ENCODE peak calls at places on chromosomes 5 and 9, in eight cellular contexts. N is brain microvascular endothelial cell, W is heart right ventricle, H is choroid plexus epithelial cell, F is neural progenitor cell, D is AG04450, I is stomach, G is A549. J is an unnamed sample.

GRCh38 chr5:89327621-89328020 is 444.6 kb upstream of the MEF2C start:
- DNase-seq in N (no peak), W (no peak), H (peak), F (no peak), D (no peak), I (no peak), G (no peak), J (no peak)

GRCh38 chr5:139287890-139288635 is 5.5 kb upstream of the MATR3 start:
- DNase-seq in N (no peak), W (no peak), H (peak), F (no peak), D (no peak), I (no peak), G (no peak), J (no peak)

GRCh38 chr5:92713361-92713875 is 867.6 kb downstream of the NR2F1-AS1 start:
- DNase-seq in N (no peak), W (no peak), H (no peak), F (no peak), D (no peak), I (no peak), G (no peak), J (no peak)

GRCh38 chr5:395156-395920 is 47.6 kb upstream of the EXOC3 start:
- DNase-seq in N (peak), W (no peak), H (peak), F (no peak), D (peak), I (peak), G (no peak), J (peak)

GRCh38 chr9:35533398-35533797 is 43.5 kb downstream of the RUSC2 start:
- DNase-seq in N (no peak), W (no peak), H (no peak), F (no peak), D (no peak), I (no peak), G (no peak), J (no peak)

GRCh38 chr5:39194466-39195136 is 24.8 kb downstream of the FYB1 start:
- DNase-seq in N (peak), W (no peak), H (peak), F (no peak), D (peak), I (no peak), G (peak), J (no peak)

GRCh38 chr5:38831909-38832308 is 13.9 kb upstream of the OSMR start:
- DNase-seq in N (peak), W (no peak), H (peak), F (peak), D (no peak), I (no peak), G (no peak), J (no peak)

GRCh38 chr5:138754699-138755057 is 1.5 kb downstream of the CTNNA1 start:
- DNase-seq in N (peak), W (no peak), H (no peak), F (no peak), D (no peak), I (no peak), G (no peak), J (no peak)

GRCh38 chr5:166338801-166339200 is 1952.6 kb upstream of the WWC1 start:
- DNase-seq in N (no peak), W (no peak), H (no peak), F (no peak), D (no peak), I (no peak), G (no peak), J (no peak)

GRCh38 chr5:7851240-7851592 is 283 bp upstream of the CFAP90 start:
- DNase-seq in N (no peak), W (no peak), H (no peak), F (no peak), D (no peak), I (no peak), G (no peak), J (no peak)

GRCh38 chr5:7850533-7851239 is at the start of gene CFAP90:
- DNase-seq in N (peak), W (peak), H (peak), F (peak), D (no peak), I (peak), G (no peak), J (no peak)

GRCh38 chr5:7848296-7848695 is 2.6 kb downstream of the CFAP90 start:
- DNase-seq in N (no peak), W (no peak), H (no peak), F (no peak), D (no peak), I (no peak), G (no peak), J (no peak)

GRCh38 chr5:7850241-7850532 is 746 bp downstream of the CFAP90 start:
- DNase-seq in N (no peak), W (no peak), H (no peak), F (no peak), D (no peak), I (no peak), G (no peak), J (no peak)

GRCh38 chr5:7849531-7850240 is 1.2 kb downstream of the CFAP90 start:
- DNase-seq in N (no peak), W (no peak), H (no peak), F (peak), D (no peak), I (no peak), G (no peak), J (no peak)
- H3K4me3 ChIP-seq in N (peak), W (peak), H (peak), F (peak), D (no peak), I (peak), G (peak), J (peak)

GRCh38 chr9:91555132-91555531 is 131.5 kb upstream of the NFIL3 start:
- DNase-seq in N (peak), W (no peak), H (peak), F (no peak), D (no peak), I (no peak), G (no peak), J (no peak)

GRCh38 chr9:91560301-91560700 is 136.7 kb upstream of the NFIL3 start:
- DNase-seq in N (peak), W (no peak), H (peak), F (no peak), D (no peak), I (no peak), G (no peak), J (peak)

GRCh38 chr9:91562412-91562811 is 138.8 kb upstream of the NFIL3 start:
- DNase-seq in N (no peak), W (no peak), H (peak), F (no peak), D (no peak), I (no peak), G (no peak), J (no peak)

GRCh38 chr9:91557352-91557751 is 133.7 kb upstream of the NFIL3 start:
- DNase-seq in N (no peak), W (no peak), H (no peak), F (no peak), D (no peak), I (no peak), G (no peak), J (no peak)

DNA sequence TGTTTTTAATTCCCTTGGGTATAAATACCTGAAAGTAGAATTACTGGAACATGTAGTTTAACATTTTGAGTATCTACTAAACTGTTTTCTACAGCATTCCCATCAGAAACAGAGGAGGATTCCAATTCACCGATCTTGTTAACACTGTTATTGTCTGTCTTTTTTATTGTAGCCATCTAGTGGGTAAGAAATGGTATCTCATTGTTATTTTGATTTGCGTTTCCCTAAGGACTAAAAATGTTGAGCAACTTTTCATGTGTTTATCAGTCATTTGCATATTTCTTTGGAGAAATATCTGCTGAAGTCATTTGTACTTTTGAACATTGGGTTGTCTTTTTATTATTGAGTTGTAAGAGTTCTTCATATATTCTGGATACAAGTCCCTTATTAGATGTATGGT is 135.2 kb upstream of the NFIL3 start:
- DNase-seq in N (no peak), W (no peak), H (peak), F (no peak), D (no peak), I (no peak), G (no peak), J (no peak)
- TF ChIP-seq CTCF in N (no peak), W (no peak), H (no peak), F (no peak), D (no peak), I (no peak), G (no peak), J (no peak)

GRCh38 chr5:65101706-65102105 is 333.0 kb downstream of the CWC27 start:
- DNase-seq in N (no peak), W (no peak), H (peak), F (no peak), D (peak), I (no peak), G (no peak), J (no peak)

GRCh38 chr5:65102501-65102825 is 333.7 kb downstream of the CWC27 start:
- DNase-seq in N (no peak), W (no peak), H (no peak), F (no peak), D (no peak), I (no peak), G (no peak), J (no peak)

GRCh38 chr5:65104831-65105230 is 336.1 kb downstream of the CWC27 start:
- DNase-seq in N (no peak), W (no peak), H (no peak), F (no peak), D (no peak), I (no peak), G (no peak), J (no peak)

GRCh38 chr5:65103674-65104035 is 334.9 kb downstream of the CWC27 start:
- DNase-seq in N (no peak), W (no peak), H (no peak), F (no peak), D (no peak), I (no peak), G (no peak), J (no peak)

GRCh38 chr5:65102826-65103673 is 334.3 kb downstream of the CWC27 start:
- DNase-seq in N (no peak), W (peak), H (peak), F (peak), D (no peak), I (peak), G (peak), J (peak)
- H3K4me3 ChIP-seq in N (peak), W (peak), H (peak), F (no peak), D (peak), I (peak), G (peak), J (peak)

DNA sequence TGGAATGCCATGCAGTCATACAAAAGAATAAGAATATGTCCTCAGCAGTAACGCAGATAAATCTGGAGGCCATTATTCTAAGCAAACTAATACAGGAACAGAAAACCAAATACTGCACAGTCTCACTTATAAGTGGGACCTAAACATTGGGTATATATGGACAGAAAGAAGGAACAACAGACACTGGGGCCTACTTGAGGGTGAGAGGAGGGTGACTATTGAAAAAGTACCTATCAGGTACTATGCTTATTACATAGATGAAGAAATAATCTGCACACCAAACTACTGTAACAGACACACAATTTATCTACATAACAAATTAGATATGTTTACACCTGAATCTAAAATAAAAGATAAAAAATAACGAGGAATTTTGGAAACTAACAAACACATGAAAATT is 38.8 kb downstream of the MEIKIN start:
- DNase-seq in N (no peak), W (no peak), H (no peak), F (no peak), D (no peak), I (no peak), G (no peak), J (no peak)
- TF ChIP-seq CTCF in N (no peak), W (no peak), H (no peak), F (no peak), D (no peak), I (no peak), G (no peak), J (no peak)

GRCh38 chr9:93184439-93185221 is 691 bp downstream of the WNK2 start:
- DNase-seq in N (no peak), W (peak), H (no peak), F (peak), D (no peak), I (no peak), G (peak), J (no peak)
- H3K4me3 ChIP-seq in N (no peak), W (peak), H (no peak), F (peak), D (no peak), I (peak), G (peak), J (peak)

GRCh38 chr9:2179557-2179956 is 164.4 kb downstream of the SMARCA2 start:
- DNase-seq in N (no peak), W (no peak), H (no peak), F (no peak), D (no peak), I (no peak), G (no peak), J (no peak)
- TF ChIP-seq CTCF in N (no peak), W (peak), H (no peak), F (no peak), D (no peak), I (no peak), G (no peak), J (no peak)

GRCh38 chr5:65986050-65986451 is 59.7 kb downstream of the ERBIN start:
- DNase-seq in N (peak), W (no peak), H (peak), F (no peak), D (peak), I (no peak), G (no peak), J (no peak)
- H3K4me3 ChIP-seq in N (no peak), W (no peak), H (no peak), F (no peak), D (peak), I (no peak), G (no peak), J (no peak)

DNA sequence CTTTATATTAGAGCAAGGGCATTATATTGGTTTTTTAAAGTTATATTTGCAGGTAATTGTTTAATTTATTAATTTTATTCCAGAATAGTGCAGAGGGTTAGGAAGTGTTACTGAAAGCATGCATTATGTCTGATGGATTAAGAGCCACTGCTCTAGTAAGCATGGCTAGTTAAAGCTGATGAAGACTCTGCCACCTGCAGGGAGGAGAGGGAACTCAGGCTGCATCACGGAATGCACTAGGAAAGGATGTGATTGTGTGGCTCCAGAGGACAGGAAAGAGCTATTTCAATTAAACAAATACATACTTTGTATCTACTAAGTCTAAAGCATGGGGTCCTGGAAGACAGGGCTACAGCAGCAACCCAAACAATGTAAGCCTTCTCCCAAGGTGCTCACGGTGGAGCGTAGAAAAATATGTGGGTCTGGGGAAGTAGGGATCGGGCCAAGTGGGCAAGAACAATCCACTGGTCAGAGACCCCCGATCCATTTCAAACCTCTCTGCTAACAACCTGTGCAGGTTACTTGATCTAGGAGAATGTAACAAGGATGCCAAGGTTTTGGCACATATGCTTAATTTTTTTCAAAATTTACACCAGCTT is 15.3 kb upstream of the GRXCR2 start:
- DNase-seq in N (peak), W (no peak), H (peak), F (peak), D (no peak), I (peak), G (peak), J (peak)
- TF ChIP-seq CTCF in N (peak), W (peak), H (peak), F (peak), D (peak), I (peak), G (peak), J (peak)

GRCh38 chr9:120889606-120890396 is 12.8 kb upstream of the PHF19 start:
- DNase-seq in N (no peak), W (no peak), H (no peak), F (no peak), D (no peak), I (no peak), G (no peak), J (no peak)

GRCh38 chr9:120890415-120891254 is 13.6 kb upstream of the PHF19 start:
- DNase-seq in N (no peak), W (no peak), H (no peak), F (no peak), D (no peak), I (no peak), G (no peak), J (no peak)

GRCh38 chr9:120892748-120893584 is 16.0 kb upstream of the PHF19 start:
- DNase-seq in N (peak), W (no peak), H (peak), F (no peak), D (peak), I (no peak), G (no peak), J (peak)

GRCh38 chr9:120892177-120892747 is 15.3 kb upstream of the PHF19 start:
- DNase-seq in N (no peak), W (no peak), H (no peak), F (no peak), D (no peak), I (no peak), G (no peak), J (no peak)

GRCh38 chr9:120891255-120891954 is 14.4 kb upstream of the PHF19 start:
- DNase-seq in N (no peak), W (no peak), H (no peak), F (no peak), D (no peak), I (no peak), G (no peak), J (no peak)
- H3K4me3 ChIP-seq in N (no peak), W (no peak), H (no peak), F (no peak), D (no peak), I (no peak), G (no peak), J (no peak)